ENCODE peak calls at places on chromosome 9, in seven cellular contexts. U is mammary epithelial cell, L is stomach, T is spleen, D is pancreas, J is left ventricle myocardium inferior, O is tibial nerve. C is an unnamed sample.

GRCh38 chr9:69758001-69758730 is 1.6 kb downstream of the PTAR1 start:
- DNase-seq in U (no peak), L (no peak), T (no peak), D (no peak), J (no peak), O (no peak), C (no peak)

GRCh38 chr9:109923371-109923770 is 143.4 kb downstream of the PALM2AKAP2 start:
- DNase-seq in U (no peak), L (no peak), T (no peak), D (no peak), J (no peak), O (no peak), C (no peak)

GRCh38 chr9:75927351-75927750 is 36.9 kb downstream of the PCSK5 start:
- DNase-seq in U (no peak), L (no peak), T (no peak), D (no peak), J (no peak), O (no peak), C (no peak)

GRCh38 chr9:2234371-2234893 is 219.3 kb downstream of the SMARCA2 start:
- DNase-seq in U (peak), L (no peak), T (no peak), D (no peak), J (no peak), O (no peak), C (no peak)

GRCh38 chr9:113454914-113455761 is 8.4 kb upstream of the RGS3 start:
- DNase-seq in U (peak), L (peak), T (no peak), D (peak), J (peak), O (no peak), C (peak)

GRCh38 chr9:132857031-132857430 is 21.1 kb downstream of the AK8 start:
- DNase-seq in U (no peak), L (peak), T (no peak), D (no peak), J (peak), O (peak), C (no peak)

GRCh38 chr9:131951905-131952304 is 127.8 kb downstream of the MED27 start:
- DNase-seq in U (no peak), L (no peak), T (no peak), D (no peak), J (peak), O (peak), C (no peak)

GRCh38 chr9:88476491-88477271 is 58.3 kb upstream of the NXNL2 start:
- DNase-seq in U (no peak), L (no peak), T (no peak), D (no peak), J (no peak), O (no peak), C (no peak)

GRCh38 chr9:129201289-129201688 is 23.2 kb upstream of the IER5L start:
- DNase-seq in U (no peak), L (no peak), T (no peak), D (no peak), J (no peak), O (no peak), C (no peak)

GRCh38 chr9:129206401-129206800 is 28.3 kb upstream of the IER5L start:
- DNase-seq in U (no peak), L (no peak), T (no peak), D (no peak), J (no peak), O (no peak), C (no peak)

GRCh38 chr9:129204840-129205239 is 26.8 kb upstream of the IER5L start:
- DNase-seq in U (no peak), L (no peak), T (no peak), D (no peak), J (no peak), O (no peak), C (no peak)

GRCh38 chr9:129202613-129203555 is 24.8 kb upstream of the IER5L start:
- DNase-seq in U (peak), L (peak), T (peak), D (peak), J (peak), O (peak), C (peak)

DNA sequence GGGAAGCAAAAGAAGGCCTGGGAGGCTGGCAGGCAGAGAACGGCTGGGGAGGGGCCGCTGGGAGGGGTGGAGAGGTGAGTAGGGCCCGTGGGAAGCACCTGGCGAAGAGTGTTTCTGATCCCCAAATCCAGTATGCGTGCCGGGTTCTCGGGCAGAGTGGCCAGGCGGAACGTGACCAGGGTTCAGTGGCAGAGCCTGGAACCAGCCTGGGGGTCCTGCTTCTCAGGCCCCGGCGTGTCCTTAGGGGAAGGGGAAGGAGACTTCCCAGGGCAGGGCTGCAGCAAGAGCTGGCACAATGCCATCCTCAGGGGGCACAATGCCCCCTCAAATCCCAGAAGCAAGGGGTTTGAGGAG is 25.5 kb upstream of the IER5L start:
- DNase-seq in U (no peak), L (no peak), T (no peak), D (no peak), J (no peak), O (no peak), C (no peak)
- H3K4me3 ChIP-seq in U (peak), L (peak), T (peak), D (peak), J (peak), O (peak), C (peak)

DNA sequence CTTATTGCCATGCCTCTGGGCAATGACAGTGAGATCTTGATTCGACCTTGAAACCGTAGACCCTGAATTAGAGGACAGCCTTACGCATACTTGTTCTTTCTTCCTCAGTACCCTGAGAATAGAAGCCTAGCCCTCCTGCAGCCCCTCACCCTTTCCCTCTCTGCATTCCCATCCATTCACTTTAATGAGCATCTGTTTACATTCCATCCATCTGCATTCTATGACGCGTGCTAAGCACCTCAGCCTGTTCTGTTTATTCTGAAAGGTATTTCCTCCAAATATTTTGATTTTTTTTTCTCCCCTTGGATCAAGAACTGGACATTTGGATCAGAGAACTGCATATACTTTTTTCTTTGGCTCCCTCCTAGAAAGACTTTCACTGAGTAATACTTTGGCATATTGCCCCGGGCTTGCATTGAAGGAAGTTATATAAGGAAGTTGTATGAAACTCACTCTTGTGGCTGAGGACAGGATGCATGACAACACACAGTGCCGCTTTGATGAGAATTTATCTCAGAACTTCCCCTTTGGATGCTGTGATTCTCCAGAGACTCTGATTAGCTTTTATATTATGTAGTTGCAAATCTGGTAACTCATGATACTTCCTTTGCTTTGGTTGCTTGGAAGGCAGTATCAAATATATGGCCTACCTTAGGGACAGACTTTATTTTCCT is 15.7 kb downstream of the TMEM8B start:
- DNase-seq in U (peak), L (peak), T (no peak), D (no peak), J (no peak), O (no peak), C (no peak)
- H3K27ac ChIP-seq in U (peak), L (peak), T (peak), D (no peak), J (peak), O (no peak), C (peak)

DNA sequence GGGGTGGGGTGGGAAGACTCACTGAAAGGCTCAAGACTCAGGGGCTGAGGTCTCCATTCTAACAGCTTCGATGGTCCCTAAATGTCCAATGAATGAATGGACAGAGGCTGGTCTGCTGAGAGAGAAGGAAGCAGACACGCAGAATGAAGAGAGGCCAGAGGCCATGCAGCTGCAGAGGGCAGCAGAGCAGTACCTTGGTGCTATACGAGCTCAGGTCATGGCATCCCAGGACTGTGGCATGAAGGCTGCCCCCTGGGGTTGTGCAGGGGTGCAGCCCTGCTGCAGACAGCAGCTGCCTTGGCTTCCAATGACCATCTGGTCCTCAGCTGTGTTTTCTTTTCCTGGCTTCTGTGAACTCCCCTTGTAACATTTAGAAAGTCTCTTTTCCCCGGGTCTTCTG is 15.2 kb upstream of the CORO2A start:
- DNase-seq in U (no peak), L (no peak), T (no peak), D (no peak), J (no peak), O (no peak), C (no peak)
- TF ChIP-seq CTCF in U (no peak), L (no peak), T (no peak), D (no peak), J (no peak), O (no peak), C (no peak)

DNA sequence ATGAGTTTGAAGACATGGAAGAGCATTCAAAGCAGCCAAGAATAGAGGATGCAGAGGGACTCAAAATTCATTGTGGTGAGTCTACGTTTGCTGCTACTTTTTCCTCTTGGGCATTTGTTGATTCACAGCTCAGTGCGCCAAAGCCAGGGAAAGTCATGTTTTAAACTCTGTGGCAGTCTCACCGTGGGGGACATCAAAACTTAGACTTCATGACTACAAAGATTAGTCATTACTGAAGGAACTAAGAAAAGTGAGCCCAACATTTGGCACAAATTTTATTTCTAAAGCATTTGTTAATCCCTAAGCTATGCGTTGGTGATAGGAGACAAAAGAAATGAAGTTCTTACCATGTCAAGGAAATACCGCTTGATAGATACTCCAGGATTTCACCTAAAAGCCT is 73.7 kb upstream of the MTAP start:
- DNase-seq in U (no peak), L (no peak), T (no peak), D (no peak), J (no peak), O (no peak), C (no peak)
- H3K4me3 ChIP-seq in U (no peak), L (no peak), T (no peak), D (no peak), J (no peak), O (no peak), C (no peak)

DNA sequence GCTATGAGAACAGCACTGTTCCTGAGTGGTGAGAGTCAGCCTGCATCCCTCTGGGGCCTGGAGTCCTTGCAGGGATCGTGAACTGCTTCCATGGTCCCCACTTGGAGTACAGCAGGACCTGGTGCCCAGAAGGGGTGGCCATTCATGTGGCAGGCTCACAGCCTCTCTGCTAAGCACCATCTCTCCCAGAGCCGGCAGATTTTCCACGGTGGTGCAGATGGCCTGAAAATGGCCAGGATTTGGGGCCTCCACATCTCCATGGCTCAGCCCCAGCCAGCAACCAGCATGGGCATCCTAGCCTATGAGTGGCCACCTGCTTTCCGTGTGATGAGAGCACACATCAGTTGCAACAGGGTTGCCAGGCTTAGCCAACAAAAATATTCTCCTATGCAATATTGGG is 33.9 kb upstream of the SEMA4D start:
- DNase-seq in U (no peak), L (peak), T (no peak), D (no peak), J (no peak), O (no peak), C (no peak)
- H3K27ac ChIP-seq in U (no peak), L (no peak), T (no peak), D (no peak), J (no peak), O (no peak), C (no peak)

DNA sequence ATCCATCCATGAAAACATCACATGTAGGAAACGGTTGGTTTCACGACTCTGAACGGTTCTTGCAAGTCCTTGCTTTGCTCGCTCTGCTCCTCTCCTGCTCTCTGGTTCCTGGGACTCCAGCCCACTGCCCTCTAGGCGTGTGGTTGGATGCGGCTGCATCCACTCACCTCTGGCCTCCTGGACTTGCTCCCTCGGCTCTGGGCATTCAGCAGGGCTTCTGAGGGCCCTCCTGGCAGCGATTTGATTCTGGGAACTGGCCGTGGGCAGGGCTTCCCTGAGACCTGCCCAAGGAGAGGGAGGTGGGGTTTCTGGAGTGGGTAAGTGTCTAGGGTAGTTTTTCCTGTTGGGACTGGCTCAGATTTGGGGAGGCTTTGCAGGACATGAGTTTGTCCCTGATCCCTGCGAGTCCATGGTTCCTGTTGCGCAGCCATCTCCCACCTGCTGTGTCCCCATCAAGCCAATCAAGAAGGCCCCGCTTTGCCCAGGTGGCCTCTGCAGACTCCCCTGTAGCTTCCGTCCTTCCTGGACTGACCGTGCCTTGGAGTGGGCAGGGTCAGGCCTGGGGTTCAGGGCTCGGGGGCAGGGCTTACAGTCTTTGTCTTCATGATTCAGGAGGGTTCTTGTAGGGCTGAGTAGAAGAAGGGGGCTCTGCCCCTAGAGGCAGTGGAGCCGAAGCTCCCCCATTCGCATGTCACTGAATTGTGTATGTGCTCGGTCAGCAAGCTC is 192.3 kb downstream of the CACNA1B start:
- DNase-seq in U (no peak), L (peak), T (peak), D (no peak), J (no peak), O (no peak), C (peak)
- TF ChIP-seq CTCF in U (no peak), L (no peak), T (no peak), D (no peak), J (no peak), O (no peak), C (no peak)

DNA sequence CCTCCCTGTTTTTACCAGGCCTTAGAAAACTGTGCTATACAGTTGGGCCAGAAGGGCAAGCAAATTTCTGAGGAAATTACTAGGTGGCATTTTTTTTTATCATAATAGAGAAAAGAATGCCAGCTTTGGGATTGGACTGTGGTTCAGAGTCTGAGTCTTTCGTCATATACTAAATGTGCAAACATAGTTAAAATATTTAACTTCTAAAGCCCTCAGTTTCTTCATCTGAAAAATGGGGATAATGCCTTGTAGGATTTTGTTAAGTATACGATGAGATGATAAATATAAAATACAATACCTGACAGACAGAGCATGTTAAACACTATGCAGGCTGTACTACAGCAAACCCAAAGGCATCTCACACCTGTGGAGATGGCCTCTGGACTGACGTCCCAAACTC is 87.3 kb upstream of the GRHPR start:
- DNase-seq in U (no peak), L (no peak), T (no peak), D (no peak), J (no peak), O (no peak), C (no peak)
- H3K4me3 ChIP-seq in U (no peak), L (no peak), T (no peak), D (no peak), J (no peak), O (no peak), C (no peak)

DNA sequence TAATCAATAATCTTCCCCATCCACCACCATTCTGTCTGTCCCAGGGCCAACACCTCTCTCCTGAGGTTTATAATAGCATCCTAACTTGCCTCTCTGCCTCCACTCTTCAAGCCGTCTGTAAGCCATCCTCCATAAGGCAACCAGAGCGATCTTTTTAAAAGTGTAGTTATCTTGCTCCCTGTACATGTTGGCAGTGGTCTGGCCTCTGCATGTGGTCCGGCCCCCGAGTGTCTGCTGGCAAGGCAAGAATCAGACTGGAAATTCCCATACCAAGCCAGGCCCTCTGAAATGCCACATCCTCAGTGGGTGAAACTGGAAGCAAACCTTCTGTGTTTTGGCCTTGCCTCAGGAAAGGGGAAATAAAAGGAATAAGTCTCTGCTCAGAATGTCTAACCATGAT is 17.0 kb downstream of the TTLL11 start:
- DNase-seq in U (no peak), L (no peak), T (no peak), D (no peak), J (peak), O (no peak), C (no peak)
- H3K27ac ChIP-seq in U (no peak), L (peak), T (no peak), D (no peak), J (peak), O (no peak), C (peak)

C was measured in coronary artery.